ENCODE peak calls at places on chromosome 15, in four cellular contexts. G is HepG2, I is fibroblast of lung, Q is neural progenitor cell. F is an unnamed sample.

GRCh38 chr15:31398677-31399260 is 72.1 kb downstream of the KLF13 start:
- DNase-seq in G (peak), Q (no peak), I (no peak), F (no peak)

GRCh38 chr15:43541785-43542184 is 24.4 kb downstream of the MAP1A start:
- DNase-seq in G (no peak), Q (no peak), I (peak), F (no peak)

GRCh38 chr15:65599677-65600076 is 11.3 kb downstream of the INTS14 start:
- DNase-seq in G (no peak), Q (no peak), I (no peak), F (no peak)

GRCh38 chr15:100721758-100722550 is 119.6 kb downstream of the ASB7 start:
- DNase-seq in G (peak), I (peak), Q (no peak), F (no peak)

GRCh38 chr15:48358229-48358641 is 27.0 kb downstream of the DUT start:
- DNase-seq in G (no peak), Q (peak), I (peak), F (no peak)

GRCh38 chr15:56428821-56429458 is 36.0 kb downstream of the MNS1 start:
- DNase-seq in I (peak), Q (peak), G (peak), F (peak)

GRCh38 chr15:49103002-49103401 is 52.4 kb downstream of the COPS2 start:
- DNase-seq in I (no peak), G (no peak), Q (no peak), F (no peak)

GRCh38 chr15:71397377-71397776 is 282.1 kb downstream of the THSD4 start:
- DNase-seq in Q (no peak), I (peak), G (no peak), F (no peak)

GRCh38 chr15:52423852-52424251 is 104.8 kb downstream of the MYO5A start:
- DNase-seq in G (no peak), Q (no peak), I (no peak), F (no peak)

GRCh38 chr15:43928152-43928551 is 101.3 kb downstream of the WDR76 start:
- DNase-seq in G (no peak), I (no peak), Q (no peak), F (no peak)

GRCh38 chr15:67185621-67186225 is 68.7 kb downstream of the AAGAB start:
- DNase-seq in G (no peak), I (no peak), Q (no peak), F (no peak)

GRCh38 chr15:101459579-101460300 is 29.8 kb downstream of the PCSK6 start:
- DNase-seq in I (no peak), G (no peak), Q (no peak), F (no peak)

GRCh38 chr15:33067456-33067855 is 127.1 kb downstream of the FMN1 start:
- DNase-seq in I (peak), G (no peak), Q (no peak), F (no peak)

GRCh38 chr15:35871812-35872211 is 325.8 kb upstream of the DPH6 start:
- DNase-seq in Q (no peak), G (no peak), I (no peak), F (no peak)

GRCh38 chr15:71011503-71012155 is 103.6 kb upstream of the THSD4 start:
- DNase-seq in G (peak), Q (peak), I (peak), F (no peak)

GRCh38 chr15:37107071-37107753 is 6.9 kb upstream of the MEIS2 start:
- DNase-seq in I (no peak), Q (no peak), G (no peak), F (no peak)

GRCh38 chr15:74840851-74841760 is 1.9 kb downstream of the ULK3 start:
- DNase-seq in G (no peak), Q (no peak), I (no peak), F (no peak)

GRCh38 chr15:30991301-30992072 is at the start of gene MTMR10:
- DNase-seq in I (peak), Q (peak), G (peak), F (no peak)

GRCh38 chr15:42102646-42103235 is 8.4 kb upstream of the PLA2G4D start:
- DNase-seq in I (peak), Q (no peak), G (no peak), F (no peak)

GRCh38 chr15:68725736-68726135 is 95.0 kb downstream of the ANP32A start:
- DNase-seq in G (no peak), Q (no peak), I (peak), F (no peak)

GRCh38 chr15:31302029-31302657 is 24.5 kb upstream of the KLF13 start:
- DNase-seq in Q (no peak), G (no peak), I (no peak), F (no peak)

GRCh38 chr15:33310481-33311311 is at the start of gene RYR3:
- DNase-seq in Q (peak), G (no peak), I (peak), F (no peak)

GRCh38 chr15:66658855-66659254 is 43.2 kb upstream of the SMAD6 start:
- DNase-seq in I (no peak), Q (no peak), G (no peak), F (no peak)

GRCh38 chr15:91336691-91337090 is 236.6 kb downstream of the SV2B start:
- DNase-seq in G (no peak), Q (no peak), I (no peak), F (no peak)

GRCh38 chr15:68550498-68551295 is 28.1 kb upstream of the CORO2B start:
- DNase-seq in I (peak), G (peak), Q (peak), F (no peak)

GRCh38 chr15:22981336-22981840 is 1.2 kb upstream of the CYFIP1 start:
- DNase-seq in G (no peak), Q (no peak), I (no peak), F (no peak)

GRCh38 chr15:101407439-101407838 is 82.1 kb downstream of the PCSK6 start:
- DNase-seq in Q (no peak), G (no peak), I (no peak), F (no peak)

GRCh38 chr15:96416934-96417759 is 86.6 kb downstream of the NR2F2 start:
- DNase-seq in Q (peak), G (no peak), I (peak), F (no peak)

GRCh38 chr15:88012711-88013110 is 243.8 kb downstream of the NTRK3 start:
- DNase-seq in G (no peak), Q (no peak), I (no peak), F (no peak)

GRCh38 chr15:64792282-64792681 is 16.9 kb upstream of the RBPMS2 start:
- DNase-seq in Q (no peak), G (no peak), I (no peak), F (no peak)

GRCh38 chr15:58274885-58275284 is 136.7 kb downstream of the AQP9 start:
- DNase-seq in I (no peak), G (no peak), Q (no peak), F (no peak)
- H3K27ac ChIP-seq in I (no peak), G (no peak), Q (no peak), F (no peak)

GRCh38 chr15:40040293-40040635 is 1.3 kb upstream of the SRP14 start:
- DNase-seq in I (no peak), G (no peak), Q (no peak), F (no peak)
- H3K9ac ChIP-seq in I (no peak), G (peak), Q (no peak), F (peak)

GRCh38 chr15:60003243-60004018 is 680 bp upstream of the FOXB1 start:
- DNase-seq in Q (no peak), G (no peak), I (no peak), F (no peak)

GRCh38 chr15:60005352-60006202 is 1.5 kb downstream of the FOXB1 start:
- DNase-seq in G (no peak), I (no peak), Q (peak), F (no peak)

GRCh38 chr15:60006203-60006782 is 2.2 kb downstream of the FOXB1 start:
- DNase-seq in G (no peak), I (peak), Q (peak), F (no peak)

GRCh38 chr15:60004019-60004845 is at the start of gene FOXB1:
- DNase-seq in I (no peak), G (no peak), Q (peak), F (no peak)

GRCh38 chr15:60004846-60005351 is 788 bp downstream of the FOXB1 start:
- DNase-seq in I (peak), G (no peak), Q (peak), F (no peak)
- TF ChIP-seq EZH2 in I (no peak), G (no peak), Q (peak), F (peak)

DNA sequence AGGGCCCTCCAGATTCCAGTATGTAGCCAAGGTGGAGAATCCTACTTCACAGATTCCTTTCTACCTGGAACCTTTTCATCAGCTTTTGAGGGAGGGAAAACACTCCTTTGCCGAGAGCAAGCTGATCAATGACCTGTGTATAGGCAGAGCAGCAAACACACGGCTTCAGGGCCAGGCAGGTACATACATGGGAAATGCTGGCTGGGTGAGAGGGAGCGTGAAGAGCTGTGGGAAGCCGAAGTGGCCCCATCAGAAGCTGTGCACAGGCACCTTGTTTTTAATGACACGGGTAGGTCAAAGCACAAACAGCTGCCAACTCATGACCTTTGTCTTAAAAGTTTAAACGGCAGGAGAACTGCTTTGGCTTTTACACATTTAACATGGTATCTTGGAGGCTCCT is 25.3 kb downstream of the STARD5 start:
- DNase-seq in Q (no peak), I (no peak), G (no peak), F (no peak)
- H3K27ac ChIP-seq in Q (no peak), I (no peak), G (no peak), F (no peak)

GRCh38 chr15:73196113-73196512 is 143.8 kb downstream of the NEO1 start:
- DNase-seq in Q (no peak), I (no peak), G (no peak), F (no peak)

GRCh38 chr15:73190189-73190601 is 137.9 kb downstream of the NEO1 start:
- DNase-seq in Q (no peak), G (no peak), I (peak), F (no peak)
- H3K9ac ChIP-seq in Q (no peak), G (no peak), I (no peak), F (no peak)

DNA sequence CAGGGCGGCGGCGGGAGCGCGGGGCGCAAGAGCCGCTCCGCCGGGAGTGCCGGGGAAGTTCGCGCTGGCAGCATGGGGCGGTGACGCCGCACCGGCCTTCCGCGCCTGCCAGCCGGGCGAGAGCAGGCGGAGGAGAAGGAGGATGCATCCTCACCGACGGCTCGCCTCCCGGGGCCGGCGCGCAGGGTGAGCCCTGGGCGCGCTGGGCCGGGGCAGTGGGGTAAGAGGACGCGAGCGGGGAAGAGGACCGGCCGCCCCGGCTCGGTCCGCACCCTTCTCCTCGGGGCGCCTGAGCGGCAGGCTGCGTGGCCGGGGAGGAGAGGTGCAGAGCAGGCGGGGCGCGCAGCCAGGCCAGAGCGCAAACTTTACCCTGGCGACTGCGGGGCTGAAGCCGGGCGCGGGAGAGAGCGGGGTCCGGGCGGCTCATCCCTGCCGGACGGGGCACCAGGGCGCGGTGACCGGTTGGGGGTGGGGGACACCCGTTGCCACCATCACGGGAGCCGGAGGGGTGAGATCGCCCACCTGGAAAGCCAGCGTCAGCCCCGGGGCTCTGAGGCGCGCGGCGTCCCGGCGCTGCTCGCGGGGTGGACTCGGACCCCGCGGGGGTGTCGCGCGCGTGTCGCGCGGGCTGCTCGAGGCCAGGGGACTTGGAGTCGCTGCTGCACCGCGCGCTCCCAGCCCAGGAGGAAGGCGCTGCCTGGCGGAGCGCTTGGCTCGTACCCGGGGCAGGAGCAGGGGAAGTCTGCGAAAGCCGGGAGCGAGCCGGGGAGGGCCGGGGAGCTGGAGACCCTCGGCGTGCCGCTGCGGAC is 541 bp downstream of the GABRA5 start:
- DNase-seq in Q (peak), I (no peak), G (no peak), F (no peak)
- TF ChIP-seq EZH2 in Q (peak), I (no peak), G (no peak), F (no peak)

DNA sequence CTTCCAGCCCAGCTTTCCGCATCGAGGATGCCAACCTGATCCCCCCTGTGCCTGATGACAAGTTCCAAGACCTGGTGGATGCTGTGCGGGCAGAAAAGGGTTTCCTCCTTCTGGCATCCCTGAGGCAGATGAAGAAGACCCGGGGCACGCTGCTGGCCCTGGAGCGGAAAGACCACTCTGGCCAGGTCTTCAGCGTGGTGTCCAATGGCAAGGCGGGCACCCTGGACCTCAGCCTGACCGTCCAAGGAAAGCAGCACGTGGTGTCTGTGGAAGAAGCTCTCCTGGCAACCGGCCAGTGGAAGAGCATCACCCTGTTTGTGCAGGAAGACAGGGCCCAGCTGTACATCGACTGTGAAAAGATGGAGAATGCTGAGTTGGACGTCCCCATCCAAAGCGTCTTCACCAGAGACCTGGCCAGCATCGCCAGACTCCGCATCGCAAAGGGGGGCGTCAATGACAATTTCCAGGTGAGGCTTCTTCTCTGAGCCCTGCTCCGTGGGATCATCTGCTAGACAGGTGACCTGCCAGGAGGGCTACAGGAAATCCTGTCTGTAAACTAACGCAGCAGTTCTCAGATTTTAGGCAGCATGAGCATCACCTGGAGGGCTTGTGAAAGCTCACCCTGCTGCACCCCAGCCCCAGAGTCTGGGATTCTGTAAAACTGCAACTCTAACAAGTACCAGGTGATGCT is 1.6 kb downstream of the THBS1 start:
- DNase-seq in G (no peak), Q (no peak), I (peak), F (no peak)
- H3K27ac ChIP-seq in G (no peak), Q (no peak), I (peak), F (no peak)

GRCh38 chr15:85149460-85150129 is 167.9 kb downstream of the PDE8A start:
- DNase-seq in G (no peak), I (no peak), Q (no peak), F (no peak)

GRCh38 chr15:85154061-85154460 is 172.4 kb downstream of the PDE8A start:
- DNase-seq in I (no peak), G (no peak), Q (no peak), F (no peak)

GRCh38 chr15:85155360-85155759 is 173.7 kb downstream of the PDE8A start:
- DNase-seq in Q (no peak), I (no peak), G (no peak), F (no peak)

GRCh38 chr15:85151861-85152260 is 170.2 kb downstream of the PDE8A start:
- DNase-seq in Q (no peak), I (no peak), G (no peak), F (no peak)

DNA sequence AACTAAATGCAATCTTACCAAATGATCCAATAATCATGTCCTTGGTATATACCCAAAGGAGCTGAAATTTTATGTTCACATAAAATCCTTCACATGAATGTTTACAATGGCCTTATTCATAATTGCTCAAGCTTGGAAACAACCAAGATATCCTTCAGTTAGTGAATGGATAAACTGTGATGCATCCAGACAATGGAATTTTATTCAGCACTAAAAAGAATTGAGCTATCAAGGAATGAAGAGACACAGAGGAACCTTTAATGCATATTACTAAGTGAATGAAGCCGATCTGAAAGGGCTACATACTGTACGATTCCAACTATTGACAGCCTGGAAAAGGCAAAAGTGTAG is 168.4 kb downstream of the PDE8A start:
- DNase-seq in I (no peak), G (no peak), Q (no peak), F (no peak)
- H3K9ac ChIP-seq in I (no peak), G (no peak), Q (no peak), F (no peak)

GRCh38 chr15:51341366-51342248 is at the start of gene GLDN:
- DNase-seq in I (peak), Q (peak), G (no peak), F (no peak)
- TF ChIP-seq EZH2 in I (peak), Q (peak), G (no peak), F (no peak)

DNA sequence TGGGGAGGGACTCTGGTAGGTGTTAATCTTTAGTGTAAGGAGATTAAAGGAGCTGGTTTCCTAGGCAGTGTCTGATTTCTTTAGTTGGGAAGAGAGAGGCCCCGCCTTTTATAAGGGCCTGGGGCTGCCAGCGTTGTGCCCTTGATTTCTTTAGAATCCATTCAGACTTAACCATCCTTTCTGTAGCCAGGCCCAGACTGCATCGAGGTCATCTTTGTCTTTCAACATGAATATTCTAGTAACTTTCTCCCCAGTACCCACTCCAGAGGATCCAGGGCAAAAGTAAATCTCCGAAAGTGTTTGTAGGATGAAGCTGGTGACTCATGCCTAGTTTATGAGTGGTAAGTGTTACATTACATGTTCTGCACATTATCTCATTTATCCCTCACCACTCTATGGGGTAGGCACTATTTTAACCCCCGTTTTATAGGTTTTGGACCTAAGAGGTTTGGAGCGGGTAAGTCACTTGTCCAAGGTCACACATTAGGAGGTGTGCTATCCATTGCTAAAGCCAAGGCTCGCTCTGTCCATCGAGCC is 11.8 kb upstream of the USP3 start:
- DNase-seq in I (peak), G (no peak), Q (no peak), F (no peak)
- H3K27ac ChIP-seq in I (no peak), G (no peak), Q (no peak), F (no peak)